ENCODE peak calls at places on chromosomes 5 and 9, in nine cellular contexts. One of them, this sample, is unnamed.

GRCh38 chr9:130183133-130183762 is 11.0 kb downstream of the NCS1 start:
- DNase-seq in uterus: peak
- DNase-seq in mammary epithelial cell: peak
- DNase-seq in B cell: no peak
- DNase-seq in neural crest cell: no peak
- DNase-seq in astrocyte of the spinal cord: peak
- DNase-seq in endothelial cell: no peak
- DNase-seq in AG09319: no peak
- DNase-seq in Calu3: peak
- DNase-seq in this sample: no peak

GRCh38 chr5:109291090-109291489 is 118.7 kb downstream of the PJA2 start:
- DNase-seq in B cell: no peak
- DNase-seq in uterus: no peak
- DNase-seq in endothelial cell: no peak
- DNase-seq in Calu3: no peak
- DNase-seq in AG09319: no peak
- DNase-seq in astrocyte of the spinal cord: no peak
- DNase-seq in mammary epithelial cell: no peak
- DNase-seq in neural crest cell: no peak
- DNase-seq in this sample: no peak

GRCh38 chr9:22381170-22381569 is 65.5 kb upstream of the DMRTA1 start:
- DNase-seq in mammary epithelial cell: no peak
- DNase-seq in astrocyte of the spinal cord: no peak
- DNase-seq in uterus: no peak
- DNase-seq in neural crest cell: no peak
- DNase-seq in B cell: no peak
- DNase-seq in AG09319: no peak
- DNase-seq in Calu3: no peak
- DNase-seq in endothelial cell: no peak
- DNase-seq in this sample: no peak

GRCh38 chr5:3929799-3930198 is 334.2 kb downstream of the IRX1 start:
- DNase-seq in uterus: no peak
- DNase-seq in mammary epithelial cell: no peak
- DNase-seq in astrocyte of the spinal cord: no peak
- DNase-seq in endothelial cell: no peak
- DNase-seq in B cell: no peak
- DNase-seq in Calu3: no peak
- DNase-seq in AG09319: no peak
- DNase-seq in neural crest cell: no peak
- DNase-seq in this sample: no peak

GRCh38 chr9:121774715-121775613 is 123.5 kb downstream of the DAB2IP start:
- DNase-seq in AG09319: no peak
- DNase-seq in astrocyte of the spinal cord: no peak
- DNase-seq in Calu3: no peak
- DNase-seq in neural crest cell: no peak
- DNase-seq in uterus: no peak
- DNase-seq in mammary epithelial cell: no peak
- DNase-seq in B cell: no peak
- DNase-seq in endothelial cell: no peak
- DNase-seq in this sample: no peak

GRCh38 chr5:84113246-84114118 is 271.2 kb downstream of the EDIL3 start:
- DNase-seq in astrocyte of the spinal cord: peak
- DNase-seq in B cell: no peak
- DNase-seq in endothelial cell: no peak
- DNase-seq in AG09319: no peak
- DNase-seq in neural crest cell: no peak
- DNase-seq in mammary epithelial cell: no peak
- DNase-seq in Calu3: peak
- DNase-seq in uterus: no peak
- DNase-seq in this sample: no peak

GRCh38 chr5:3266861-3267260 is 328.8 kb upstream of the IRX1 start:
- DNase-seq in B cell: no peak
- DNase-seq in mammary epithelial cell: no peak
- DNase-seq in endothelial cell: no peak
- DNase-seq in AG09319: no peak
- DNase-seq in Calu3: no peak
- DNase-seq in astrocyte of the spinal cord: no peak
- DNase-seq in neural crest cell: no peak
- DNase-seq in uterus: no peak
- DNase-seq in this sample: no peak

GRCh38 chr9:119020730-119021333 is 348.4 kb downstream of the BRINP1 start:
- DNase-seq in endothelial cell: no peak
- DNase-seq in astrocyte of the spinal cord: no peak
- DNase-seq in uterus: no peak
- DNase-seq in B cell: no peak
- DNase-seq in mammary epithelial cell: no peak
- DNase-seq in AG09319: no peak
- DNase-seq in neural crest cell: no peak
- DNase-seq in Calu3: no peak
- DNase-seq in this sample: no peak

GRCh38 chr5:78547171-78547570 is 101.4 kb downstream of the LHFPL2 start:
- DNase-seq in endothelial cell: no peak
- DNase-seq in astrocyte of the spinal cord: peak
- DNase-seq in neural crest cell: no peak
- DNase-seq in B cell: no peak
- DNase-seq in Calu3: no peak
- DNase-seq in mammary epithelial cell: no peak
- DNase-seq in uterus: no peak
- DNase-seq in AG09319: no peak
- DNase-seq in this sample: no peak

GRCh38 chr9:38355526-38356120 is 36.9 kb upstream of the ALDH1B1 start:
- DNase-seq in endothelial cell: no peak
- DNase-seq in Calu3: no peak
- DNase-seq in AG09319: no peak
- DNase-seq in mammary epithelial cell: no peak
- DNase-seq in astrocyte of the spinal cord: no peak
- DNase-seq in B cell: no peak
- DNase-seq in neural crest cell: no peak
- DNase-seq in uterus: no peak
- DNase-seq in this sample: no peak

GRCh38 chr5:1541662-1542008 is 17.9 kb upstream of the LPCAT1 start:
- DNase-seq in neural crest cell: no peak
- DNase-seq in Calu3: no peak
- DNase-seq in endothelial cell: no peak
- DNase-seq in AG09319: no peak
- DNase-seq in B cell: peak
- DNase-seq in mammary epithelial cell: no peak
- DNase-seq in uterus: peak
- DNase-seq in astrocyte of the spinal cord: no peak
- DNase-seq in this sample: no peak

GRCh38 chr5:34474573-34475021 is 181.5 kb upstream of the RAI14 start:
- DNase-seq in mammary epithelial cell: peak
- DNase-seq in endothelial cell: no peak
- DNase-seq in astrocyte of the spinal cord: peak
- DNase-seq in Calu3: peak
- DNase-seq in neural crest cell: no peak
- DNase-seq in AG09319: peak
- DNase-seq in B cell: no peak
- DNase-seq in uterus: no peak
- DNase-seq in this sample: no peak

GRCh38 chr5:5575461-5575860 is 153.0 kb downstream of the ICE1 start:
- DNase-seq in B cell: no peak
- DNase-seq in astrocyte of the spinal cord: no peak
- DNase-seq in Calu3: no peak
- DNase-seq in mammary epithelial cell: no peak
- DNase-seq in endothelial cell: no peak
- DNase-seq in neural crest cell: no peak
- DNase-seq in uterus: no peak
- DNase-seq in AG09319: no peak
- DNase-seq in this sample: no peak

GRCh38 chr9:111481885-111482636 is 2.1 kb downstream of the ECPAS start:
- DNase-seq in neural crest cell: no peak
- DNase-seq in uterus: no peak
- DNase-seq in mammary epithelial cell: peak
- DNase-seq in B cell: no peak
- DNase-seq in astrocyte of the spinal cord: peak
- DNase-seq in AG09319: no peak
- DNase-seq in Calu3: no peak
- DNase-seq in endothelial cell: no peak
- DNase-seq in this sample: no peak

GRCh38 chr9:134600836-134601638 is 40.6 kb upstream of the COL5A1 start:
- DNase-seq in mammary epithelial cell: no peak
- DNase-seq in B cell: no peak
- DNase-seq in uterus: no peak
- DNase-seq in Calu3: no peak
- DNase-seq in endothelial cell: no peak
- DNase-seq in astrocyte of the spinal cord: no peak
- DNase-seq in neural crest cell: no peak
- DNase-seq in AG09319: no peak
- DNase-seq in this sample: no peak

GRCh38 chr9:91954841-91955471 is 4.9 kb upstream of the ROR2 start:
- DNase-seq in astrocyte of the spinal cord: peak
- DNase-seq in endothelial cell: peak
- DNase-seq in mammary epithelial cell: peak
- DNase-seq in AG09319: no peak
- DNase-seq in neural crest cell: peak
- DNase-seq in B cell: no peak
- DNase-seq in Calu3: peak
- DNase-seq in uterus: peak
- DNase-seq in this sample: peak

DNA sequence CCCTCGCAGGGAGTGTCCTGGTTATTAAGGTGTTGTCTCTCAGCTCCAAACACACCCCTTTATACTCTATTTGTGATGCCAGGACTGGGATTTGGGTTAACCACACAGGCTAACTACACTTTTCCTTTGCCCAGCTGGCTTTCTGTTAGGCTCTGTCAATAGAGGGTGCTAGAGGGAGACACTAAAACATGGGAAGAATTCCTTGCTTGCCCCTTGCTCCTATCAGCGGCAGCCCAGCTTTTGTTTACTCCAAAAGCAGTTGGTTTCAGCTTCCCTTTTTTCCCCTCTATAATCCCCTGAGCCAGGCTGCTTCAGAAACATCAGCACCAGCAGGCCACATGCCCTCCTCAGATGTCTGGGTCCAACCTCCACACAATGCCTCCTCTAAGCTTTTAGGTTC is 297.1 kb downstream of the KCTD16 start:
- DNase-seq in AG09319: no peak
- DNase-seq in neural crest cell: peak
- DNase-seq in uterus: no peak
- DNase-seq in astrocyte of the spinal cord: peak
- DNase-seq in B cell: no peak
- DNase-seq in Calu3: peak
- DNase-seq in endothelial cell: peak
- DNase-seq in mammary epithelial cell: peak
- DNase-seq in this sample: no peak
- TF ChIP-seq CTCF in AG09319: peak
- TF ChIP-seq CTCF in neural crest cell: peak
- TF ChIP-seq CTCF in uterus: no peak
- TF ChIP-seq CTCF in astrocyte of the spinal cord: peak
- TF ChIP-seq CTCF in B cell: no peak
- TF ChIP-seq CTCF in Calu3: no peak
- TF ChIP-seq CTCF in endothelial cell: no peak
- TF ChIP-seq CTCF in mammary epithelial cell: peak
- TF ChIP-seq CTCF in this sample: peak

GRCh38 chr5:15727375-15727774 is 227.4 kb downstream of the FBXL7 start:
- DNase-seq in uterus: no peak
- DNase-seq in B cell: no peak
- DNase-seq in AG09319: no peak
- DNase-seq in mammary epithelial cell: no peak
- DNase-seq in astrocyte of the spinal cord: no peak
- DNase-seq in endothelial cell: no peak
- DNase-seq in neural crest cell: no peak
- DNase-seq in Calu3: no peak
- DNase-seq in this sample: no peak
- TF ChIP-seq CTCF in uterus: no peak
- TF ChIP-seq CTCF in B cell: no peak
- TF ChIP-seq CTCF in AG09319: no peak
- TF ChIP-seq CTCF in mammary epithelial cell: no peak
- TF ChIP-seq CTCF in astrocyte of the spinal cord: no peak
- TF ChIP-seq CTCF in endothelial cell: no peak
- TF ChIP-seq CTCF in neural crest cell: no peak
- TF ChIP-seq CTCF in Calu3: no peak
- TF ChIP-seq CTCF in this sample: no peak

GRCh38 chr5:158770506-158770905 is 329.2 kb downstream of the EBF1 start:
- DNase-seq in AG09319: no peak
- DNase-seq in uterus: peak
- DNase-seq in mammary epithelial cell: peak
- DNase-seq in endothelial cell: peak
- DNase-seq in neural crest cell: no peak
- DNase-seq in Calu3: peak
- DNase-seq in B cell: no peak
- DNase-seq in astrocyte of the spinal cord: no peak
- DNase-seq in this sample: no peak
- TF ChIP-seq CTCF in AG09319: no peak
- TF ChIP-seq CTCF in uterus: no peak
- TF ChIP-seq CTCF in mammary epithelial cell: no peak
- TF ChIP-seq CTCF in endothelial cell: peak
- TF ChIP-seq CTCF in neural crest cell: peak
- TF ChIP-seq CTCF in Calu3: peak
- TF ChIP-seq CTCF in B cell: no peak
- TF ChIP-seq CTCF in astrocyte of the spinal cord: no peak
- TF ChIP-seq CTCF in this sample: peak

GRCh38 chr5:76155536-76155935 is 72.4 kb downstream of the SV2C start:
- DNase-seq in endothelial cell: no peak
- DNase-seq in astrocyte of the spinal cord: no peak
- DNase-seq in AG09319: no peak
- DNase-seq in uterus: no peak
- DNase-seq in mammary epithelial cell: no peak
- DNase-seq in B cell: no peak
- DNase-seq in Calu3: no peak
- DNase-seq in neural crest cell: no peak
- DNase-seq in this sample: no peak
- TF ChIP-seq CTCF in endothelial cell: no peak
- TF ChIP-seq CTCF in astrocyte of the spinal cord: no peak
- TF ChIP-seq CTCF in AG09319: no peak
- TF ChIP-seq CTCF in uterus: no peak
- TF ChIP-seq CTCF in mammary epithelial cell: no peak
- TF ChIP-seq CTCF in B cell: no peak
- TF ChIP-seq CTCF in Calu3: no peak
- TF ChIP-seq CTCF in neural crest cell: no peak
- TF ChIP-seq CTCF in this sample: no peak

GRCh38 chr5:119285070-119285916 is 70.5 kb upstream of the TNFAIP8 start:
- DNase-seq in mammary epithelial cell: no peak
- DNase-seq in uterus: no peak
- DNase-seq in endothelial cell: no peak
- DNase-seq in neural crest cell: no peak
- DNase-seq in Calu3: no peak
- DNase-seq in astrocyte of the spinal cord: no peak
- DNase-seq in AG09319: no peak
- DNase-seq in B cell: no peak
- DNase-seq in this sample: no peak

GRCh38 chr5:119287547-119288073 is 68.2 kb upstream of the TNFAIP8 start:
- DNase-seq in uterus: no peak
- DNase-seq in neural crest cell: no peak
- DNase-seq in AG09319: no peak
- DNase-seq in endothelial cell: no peak
- DNase-seq in mammary epithelial cell: peak
- DNase-seq in B cell: peak
- DNase-seq in astrocyte of the spinal cord: no peak
- DNase-seq in Calu3: no peak
- DNase-seq in this sample: no peak

GRCh38 chr5:119288364-119289047 is 67.3 kb upstream of the TNFAIP8 start:
- DNase-seq in neural crest cell: no peak
- DNase-seq in astrocyte of the spinal cord: no peak
- DNase-seq in Calu3: no peak
- DNase-seq in mammary epithelial cell: peak
- DNase-seq in B cell: no peak
- DNase-seq in uterus: no peak
- DNase-seq in AG09319: no peak
- DNase-seq in endothelial cell: no peak
- DNase-seq in this sample: no peak

GRCh38 chr5:119289413-119289812 is 66.4 kb upstream of the TNFAIP8 start:
- DNase-seq in Calu3: no peak
- DNase-seq in neural crest cell: no peak
- DNase-seq in mammary epithelial cell: no peak
- DNase-seq in AG09319: no peak
- DNase-seq in B cell: peak
- DNase-seq in astrocyte of the spinal cord: no peak
- DNase-seq in endothelial cell: no peak
- DNase-seq in uterus: no peak
- DNase-seq in this sample: no peak

GRCh38 chr5:119286516-119287488 is 69.0 kb upstream of the TNFAIP8 start:
- DNase-seq in AG09319: no peak
- DNase-seq in Calu3: no peak
- DNase-seq in astrocyte of the spinal cord: no peak
- DNase-seq in neural crest cell: no peak
- DNase-seq in endothelial cell: no peak
- DNase-seq in uterus: no peak
- DNase-seq in mammary epithelial cell: no peak
- DNase-seq in B cell: peak
- DNase-seq in this sample: no peak
- TF ChIP-seq CTCF in AG09319: no peak
- TF ChIP-seq CTCF in Calu3: no peak
- TF ChIP-seq CTCF in astrocyte of the spinal cord: no peak
- TF ChIP-seq CTCF in neural crest cell: no peak
- TF ChIP-seq CTCF in endothelial cell: no peak
- TF ChIP-seq CTCF in uterus: no peak
- TF ChIP-seq CTCF in mammary epithelial cell: no peak
- TF ChIP-seq CTCF in B cell: no peak
- TF ChIP-seq CTCF in this sample: no peak

This sample was measured in progenitor cell of endocrine pancreas.